ENCODE peak calls at places on chromosomes 3 and 15, in five cellular contexts. R, O, Z, K and E are unnamed samples.

GRCh38 chr15:73683624-73684536 is at the start of gene CD276:
- DNase-seq in K (peak), R (peak), Z (peak), O (no peak), E (peak)

GRCh38 chr3:42988097-42988496 is 9.0 kb downstream of the GASK1A start:
- DNase-seq in O (no peak), R (no peak), K (no peak), Z (no peak), E (no peak)

GRCh38 chr3:77169844-77170243 is 129.9 kb downstream of the ROBO2 start:
- DNase-seq in K (no peak), Z (no peak), R (no peak), O (no peak), E (no peak)

GRCh38 chr3:40387001-40387894 is at the start of gene ENTPD3:
- DNase-seq in O (peak), K (peak), R (no peak), Z (no peak), E (no peak)

GRCh38 chr15:38320181-38320580 is 67.5 kb downstream of the SPRED1 start:
- DNase-seq in Z (no peak), R (peak), O (no peak), K (no peak), E (no peak)

GRCh38 chr15:57586661-57587404 is 4.9 kb upstream of the MYZAP start:
- DNase-seq in O (no peak), Z (no peak), K (no peak), R (no peak), E (no peak)

GRCh38 chr15:58553365-58553918 is 121.7 kb downstream of the LIPC start:
- DNase-seq in O (no peak), Z (no peak), R (no peak), K (no peak), E (no peak)

GRCh38 chr3:171376125-171376947 is 83.9 kb downstream of the TNIK start:
- DNase-seq in O (no peak), R (peak), Z (no peak), K (peak), E (no peak)

GRCh38 chr3:170180107-170180951 is 1.2 kb downstream of the PHC3 start:
- DNase-seq in R (peak), Z (no peak), O (no peak), K (peak), E (no peak)

GRCh38 chr15:83205725-83206324 is 1.8 kb downstream of the HDGFL3 start:
- DNase-seq in Z (no peak), R (peak), O (no peak), K (peak), E (no peak)

GRCh38 chr3:151067158-151067557 is 18.3 kb upstream of the MED12L start:
- DNase-seq in K (peak), Z (peak), O (no peak), R (no peak), E (no peak)

GRCh38 chr3:55481918-55482495 is 5.1 kb downstream of the WNT5A start:
- DNase-seq in O (no peak), R (peak), K (no peak), Z (no peak), E (no peak)

GRCh38 chr3:49377483-49377882 is 19.3 kb upstream of the GPX1 start:
- DNase-seq in K (peak), Z (no peak), O (no peak), R (peak), E (no peak)

GRCh38 chr3:32706348-32707025 is 21.5 kb downstream of the CNOT10 start:
- DNase-seq in Z (no peak), O (no peak), R (peak), K (no peak), E (no peak)

GRCh38 chr3:1183320-1184048 is 90.7 kb downstream of the CNTN6 start:
- DNase-seq in K (no peak), R (peak), Z (no peak), O (no peak), E (no peak)

DNA sequence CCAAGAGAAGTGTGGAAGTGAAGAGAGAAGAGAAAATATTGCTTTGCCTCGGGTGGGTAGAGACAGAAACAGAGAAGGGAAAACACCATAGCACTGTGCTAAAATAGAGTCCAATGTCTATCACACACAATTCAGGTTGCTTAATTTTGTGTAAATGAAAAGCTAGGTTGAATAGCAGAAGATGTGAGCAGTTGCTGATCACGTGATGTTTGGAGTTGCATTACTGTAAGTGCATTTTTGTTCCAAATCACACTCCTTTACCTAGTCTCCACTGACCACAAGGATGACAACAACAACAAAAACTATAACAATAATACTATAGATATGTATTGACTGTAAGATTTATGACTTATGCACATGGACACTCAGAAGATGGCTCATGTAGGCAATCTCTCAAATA is 683.2 kb downstream of the AGBL1 start:
- DNase-seq in K (no peak), O (no peak), Z (no peak), R (no peak), E (no peak)
- TF ChIP-seq MAFK in K (no peak), O (no peak), Z (no peak), R (no peak), E (no peak)

GRCh38 chr15:39947401-39948197 is 13.7 kb downstream of the EIF2AK4 start:
- DNase-seq in K (no peak), Z (no peak), O (no peak), R (no peak), E (no peak)
- TF ChIP-seq MAFK in K (no peak), Z (no peak), O (no peak), R (no peak), E (no peak)

GRCh38 chr3:177340243-177340830 is 143.1 kb upstream of the TBL1XR1 start:
- DNase-seq in K (no peak), O (no peak), R (no peak), Z (no peak), E (no peak)

GRCh38 chr3:177336841-177337430 is 139.7 kb upstream of the TBL1XR1 start:
- DNase-seq in Z (no peak), R (peak), O (no peak), K (no peak), E (no peak)

GRCh38 chr3:177335728-177336127 is 138.4 kb upstream of the TBL1XR1 start:
- DNase-seq in K (no peak), R (peak), Z (no peak), O (no peak), E (no peak)

GRCh38 chr3:177338697-177339219 is 141.5 kb upstream of the TBL1XR1 start:
- DNase-seq in Z (peak), K (peak), R (peak), O (no peak), E (peak)

DNA sequence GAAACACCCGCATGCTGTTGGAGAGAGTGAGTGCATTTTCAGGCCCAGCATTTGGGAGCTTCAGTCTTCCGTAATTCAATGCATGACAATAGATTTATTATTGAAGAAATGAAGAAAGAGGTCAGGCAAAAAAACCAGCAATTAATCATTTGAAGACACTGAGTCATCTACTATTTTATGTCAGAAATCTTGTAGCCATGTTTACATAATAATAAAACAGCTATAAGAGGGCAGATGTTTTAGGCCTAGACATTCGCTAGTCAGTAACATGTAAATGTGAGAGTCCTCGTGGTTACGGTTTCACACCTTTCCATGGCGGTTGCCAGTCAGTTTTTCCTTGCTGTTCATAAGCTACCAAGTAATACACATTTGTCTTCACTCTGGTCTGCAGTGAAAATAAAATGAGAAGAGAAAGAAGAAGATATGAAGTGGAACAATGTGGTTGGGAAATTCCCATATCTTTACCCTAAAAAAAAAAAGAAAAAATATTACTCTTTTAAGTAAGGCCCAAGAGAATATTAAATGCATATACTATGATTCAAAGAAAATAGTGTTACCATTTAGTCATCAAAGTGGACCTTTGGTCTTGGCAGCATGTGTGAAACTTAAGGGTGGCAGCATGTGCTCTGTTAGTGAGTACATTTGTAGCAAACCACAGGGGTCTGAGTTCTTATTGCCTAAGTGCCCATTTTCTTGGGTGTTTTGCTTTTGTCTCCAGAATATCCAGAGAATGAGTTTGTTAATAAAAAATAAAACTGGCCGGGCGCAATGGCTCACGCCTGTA is 140.5 kb upstream of the TBL1XR1 start:
- DNase-seq in Z (no peak), K (no peak), R (peak), O (no peak), E (no peak)
- TF ChIP-seq MAFK in Z (no peak), K (no peak), R (no peak), O (no peak), E (no peak)

GRCh38 chr15:41055706-41056105 is 60.4 kb downstream of the INO80 start:
- DNase-seq in Z (no peak), K (no peak), O (no peak), R (no peak), E (no peak)
- TF ChIP-seq MAFK in Z (no peak), K (no peak), O (no peak), R (no peak), E (no peak)

GRCh38 chr3:116034071-116034470 is 410.8 kb downstream of the GAP43 start:
- DNase-seq in O (no peak), Z (no peak), K (no peak), R (no peak), E (no peak)

GRCh38 chr3:116038968-116039950 is 406.0 kb downstream of the LSAMP start:
- DNase-seq in K (peak), O (no peak), R (no peak), Z (no peak), E (no peak)

GRCh38 chr3:116037954-116038911 is 407.1 kb downstream of the LSAMP start:
- DNase-seq in O (no peak), K (peak), Z (no peak), R (no peak), E (no peak)

GRCh38 chr3:116032176-116032575 is 408.9 kb downstream of the GAP43 start:
- DNase-seq in Z (no peak), K (no peak), R (no peak), O (no peak), E (no peak)

DNA sequence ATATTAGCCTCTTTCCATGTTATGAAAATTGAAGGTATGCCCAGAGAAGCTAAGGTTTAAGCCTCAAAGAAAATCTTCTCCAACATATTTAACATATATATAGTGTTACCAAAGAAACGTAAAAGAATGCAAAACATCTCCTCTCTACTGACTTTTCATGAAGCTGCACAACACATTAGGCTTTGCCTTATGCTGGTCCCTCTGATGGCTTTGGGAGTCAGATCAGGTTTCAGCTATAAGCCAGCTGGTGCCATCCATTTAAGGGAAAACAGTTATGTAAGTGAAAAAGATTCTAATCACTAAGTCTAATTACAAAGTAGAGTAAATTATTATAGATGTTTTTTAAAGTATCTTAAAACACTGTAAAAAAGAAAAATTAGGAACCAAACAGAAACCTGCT is 410.5 kb downstream of the LSAMP start:
- DNase-seq in O (no peak), Z (no peak), R (peak), K (no peak), E (no peak)
- TF ChIP-seq MAFK in O (no peak), Z (no peak), R (no peak), K (no peak), E (no peak)

DNA sequence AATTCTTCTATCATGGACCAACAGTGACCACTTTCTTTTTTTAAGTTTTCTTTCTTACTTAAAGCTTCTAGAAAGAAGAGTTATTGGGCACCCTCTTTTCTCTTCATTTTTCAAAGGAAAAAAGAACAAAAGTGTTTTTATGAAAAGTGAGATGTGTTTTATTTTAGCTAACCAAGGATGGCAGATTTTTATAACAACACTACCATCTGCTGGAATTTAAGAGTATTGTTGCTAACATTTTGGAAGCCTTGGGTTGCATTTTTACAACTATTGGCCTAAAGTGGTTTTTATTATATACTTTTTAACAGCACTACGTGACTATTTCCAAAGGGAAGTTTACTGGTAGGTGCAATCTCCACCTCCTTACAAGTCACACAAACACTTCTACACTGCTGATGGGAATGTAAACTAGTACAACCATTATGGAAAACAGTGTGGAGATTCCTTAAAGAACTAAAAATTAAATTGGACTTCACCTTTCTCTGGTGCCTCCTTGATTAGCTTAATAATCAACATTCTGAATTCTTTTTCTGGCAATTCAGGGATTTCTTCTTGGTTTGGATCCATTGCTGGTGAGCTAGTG is 237.7 kb upstream of the AGTR1 start:
- DNase-seq in R (peak), Z (no peak), K (peak), O (no peak), E (no peak)
- TF ChIP-seq MAFK in R (no peak), Z (no peak), K (no peak), O (no peak), E (no peak)

GRCh38 chr3:81132995-81133394 is 628.5 kb downstream of the GBE1 start:
- DNase-seq in K (no peak), Z (no peak), R (no peak), O (no peak), E (no peak)
- TF ChIP-seq MAFK in K (no peak), Z (no peak), R (no peak), O (no peak), E (no peak)

DNA sequence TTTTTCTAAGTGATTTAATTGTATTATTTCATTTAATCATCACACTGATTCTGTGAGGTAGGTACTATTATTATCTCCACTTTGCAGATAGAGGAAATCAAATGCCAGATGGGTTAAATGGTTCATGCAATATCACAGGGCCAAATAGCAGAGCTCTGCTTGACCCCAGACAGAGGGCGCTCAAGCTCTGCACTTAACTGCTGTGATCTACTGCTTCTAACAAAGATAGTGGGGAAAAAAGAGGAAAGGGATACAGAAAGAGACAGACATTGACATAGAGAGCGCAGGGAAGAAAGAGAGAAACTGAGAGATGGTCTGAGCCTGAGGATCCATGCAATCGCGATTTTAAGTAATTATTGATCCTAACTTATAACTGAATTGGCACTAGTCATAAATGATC is 279.1 kb upstream of the THRB start:
- DNase-seq in O (peak), Z (peak), R (peak), K (peak), E (peak)
- TF ChIP-seq MAFK in O (no peak), Z (no peak), R (no peak), K (no peak), E (no peak)

GRCh38 chr3:131174752-131175151 is 148.1 kb downstream of the NEK11 start:
- DNase-seq in K (no peak), O (no peak), R (no peak), Z (no peak), E (no peak)
- TF ChIP-seq MAFK in K (no peak), O (no peak), R (no peak), Z (no peak), E (no peak)